ENCODE peak calls at places on chromosome 12, in four cellular contexts. One of them, this sample, is unnamed.

GRCh38 chr12:129772463-129773169 is 131.2 kb downstream of the TMEM132D start:
- DNase-seq in trophoblast cell: no peak
- DNase-seq in mesenchymal stem cell: no peak
- DNase-seq in IMR-90: no peak
- DNase-seq in this sample: no peak

GRCh38 chr12:52824741-52825410 is 9.2 kb downstream of the KRT79 start:
- DNase-seq in trophoblast cell: no peak
- DNase-seq in mesenchymal stem cell: no peak
- DNase-seq in IMR-90: no peak
- DNase-seq in this sample: no peak

GRCh38 chr12:9064201-9064814 is 51.4 kb downstream of the A2M start:
- DNase-seq in trophoblast cell: peak
- DNase-seq in mesenchymal stem cell: peak
- DNase-seq in IMR-90: peak
- DNase-seq in this sample: peak

GRCh38 chr12:113271853-113272561 is 50.7 kb downstream of the TPCN1 start:
- DNase-seq in mesenchymal stem cell: peak
- DNase-seq in trophoblast cell: peak
- DNase-seq in IMR-90: peak
- DNase-seq in this sample: no peak

GRCh38 chr12:14408208-14408607 is 42.7 kb downstream of the ATF7IP start:
- DNase-seq in IMR-90: peak
- DNase-seq in trophoblast cell: no peak
- DNase-seq in mesenchymal stem cell: peak
- DNase-seq in this sample: no peak

GRCh38 chr12:40405419-40405818 is 180.6 kb downstream of the LRRK2 start:
- DNase-seq in trophoblast cell: no peak
- DNase-seq in mesenchymal stem cell: no peak
- DNase-seq in IMR-90: no peak
- DNase-seq in this sample: no peak

GRCh38 chr12:121532503-121533390 is 48.1 kb downstream of the KDM2B start:
- DNase-seq in IMR-90: peak
- DNase-seq in trophoblast cell: no peak
- DNase-seq in mesenchymal stem cell: peak
- DNase-seq in this sample: no peak

GRCh38 chr12:101719566-101719965 is 19.7 kb downstream of the SYCP3 start:
- DNase-seq in IMR-90: peak
- DNase-seq in trophoblast cell: no peak
- DNase-seq in mesenchymal stem cell: no peak
- DNase-seq in this sample: no peak

GRCh38 chr12:109963743-109964429 is 32.3 kb downstream of the GIT2 start:
- DNase-seq in IMR-90: peak
- DNase-seq in mesenchymal stem cell: peak
- DNase-seq in trophoblast cell: no peak
- DNase-seq in this sample: no peak

GRCh38 chr12:123118397-123118945 is 32.4 kb downstream of the PITPNM2 start:
- DNase-seq in trophoblast cell: peak
- DNase-seq in IMR-90: peak
- DNase-seq in mesenchymal stem cell: peak
- DNase-seq in this sample: no peak

GRCh38 chr12:18345021-18345735 is 83.9 kb downstream of the PIK3C2G start:
- DNase-seq in trophoblast cell: no peak
- DNase-seq in IMR-90: no peak
- DNase-seq in mesenchymal stem cell: peak
- DNase-seq in this sample: no peak

GRCh38 chr12:94322346-94322745 is 137.3 kb downstream of the CEP83 start:
- DNase-seq in IMR-90: no peak
- DNase-seq in trophoblast cell: no peak
- DNase-seq in mesenchymal stem cell: no peak
- DNase-seq in this sample: no peak

GRCh38 chr12:116189692-116190091 is 87.8 kb downstream of the MED13L start:
- DNase-seq in trophoblast cell: no peak
- DNase-seq in IMR-90: no peak
- DNase-seq in mesenchymal stem cell: no peak
- DNase-seq in this sample: no peak

GRCh38 chr12:91023326-91024004 is 18.7 kb upstream of the EPYC start:
- DNase-seq in IMR-90: peak
- DNase-seq in trophoblast cell: no peak
- DNase-seq in mesenchymal stem cell: peak
- DNase-seq in this sample: no peak

GRCh38 chr12:30774599-30774998 is 19.8 kb upstream of the CAPRIN2 start:
- DNase-seq in trophoblast cell: no peak
- DNase-seq in IMR-90: no peak
- DNase-seq in mesenchymal stem cell: no peak
- DNase-seq in this sample: no peak

GRCh38 chr12:43835656-43836454 is at the start of gene TMEM117:
- DNase-seq in IMR-90: peak
- DNase-seq in mesenchymal stem cell: peak
- DNase-seq in trophoblast cell: peak
- DNase-seq in this sample: peak
- H3K14ac ChIP-seq in IMR-90: peak
- H3K14ac ChIP-seq in mesenchymal stem cell: no peak
- H3K14ac ChIP-seq in trophoblast cell: peak
- H3K14ac ChIP-seq in this sample: peak

GRCh38 chr12:12492547-12492946 is 70.1 kb downstream of the DUSP16 start:
- DNase-seq in IMR-90: no peak
- DNase-seq in mesenchymal stem cell: no peak
- DNase-seq in trophoblast cell: no peak
- DNase-seq in this sample: no peak

GRCh38 chr12:12488296-12488695 is 74.4 kb downstream of the DUSP16 start:
- DNase-seq in mesenchymal stem cell: no peak
- DNase-seq in IMR-90: no peak
- DNase-seq in trophoblast cell: no peak
- DNase-seq in this sample: no peak

GRCh38 chr12:12488823-12489528 is 73.7 kb downstream of the DUSP16 start:
- DNase-seq in mesenchymal stem cell: no peak
- DNase-seq in trophoblast cell: no peak
- DNase-seq in IMR-90: no peak
- DNase-seq in this sample: no peak

GRCh38 chr12:12495536-12495935 is 67.1 kb downstream of the DUSP16 start:
- DNase-seq in trophoblast cell: no peak
- DNase-seq in mesenchymal stem cell: no peak
- DNase-seq in IMR-90: no peak
- DNase-seq in this sample: no peak

DNA sequence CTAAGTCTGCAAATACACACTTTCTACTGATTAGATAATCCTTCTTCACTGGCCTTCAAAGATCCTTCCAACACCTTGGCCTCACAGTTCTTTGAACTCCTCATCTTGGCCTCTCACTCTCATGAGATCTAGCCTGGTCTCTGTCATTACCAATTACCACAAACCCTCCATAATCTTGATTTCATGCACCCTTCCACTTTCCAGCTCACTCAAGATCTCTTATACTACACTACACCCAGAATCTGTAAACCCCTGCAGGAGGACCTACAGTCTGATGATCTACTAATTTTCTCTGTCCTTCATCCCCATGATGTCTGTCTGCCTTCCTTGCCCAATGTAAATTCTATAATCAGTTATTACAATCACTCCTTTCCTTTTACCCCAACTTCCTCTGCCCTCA is 71.0 kb downstream of the DUSP16 start:
- DNase-seq in IMR-90: no peak
- DNase-seq in trophoblast cell: no peak
- DNase-seq in mesenchymal stem cell: no peak
- DNase-seq in this sample: no peak
- H3K4me3 ChIP-seq in IMR-90: no peak
- H3K4me3 ChIP-seq in trophoblast cell: no peak
- H3K4me3 ChIP-seq in mesenchymal stem cell: no peak
- H3K4me3 ChIP-seq in this sample: no peak

DNA sequence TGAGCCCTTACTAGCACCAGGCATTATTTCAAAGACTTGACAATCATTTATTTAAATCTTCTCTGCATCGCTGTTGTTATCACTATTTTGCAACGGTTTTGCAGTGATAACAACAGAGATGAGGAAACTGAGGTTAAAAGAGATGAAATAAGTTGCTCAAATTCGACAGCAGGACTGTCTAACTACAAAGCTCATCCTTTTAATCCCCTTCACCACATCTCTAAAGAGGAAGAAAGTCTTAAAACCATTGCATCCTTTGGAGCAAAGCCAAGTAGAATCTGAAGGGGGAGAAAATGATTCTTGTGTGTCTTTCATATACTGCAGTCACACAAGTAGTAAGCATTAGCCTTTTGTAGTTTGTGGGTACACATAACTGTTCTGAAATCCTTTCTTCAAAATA is 14.8 kb upstream of the ETNK1 start:
- DNase-seq in trophoblast cell: no peak
- DNase-seq in IMR-90: no peak
- DNase-seq in mesenchymal stem cell: no peak
- DNase-seq in this sample: no peak
- H3K14ac ChIP-seq in trophoblast cell: no peak
- H3K14ac ChIP-seq in IMR-90: no peak
- H3K14ac ChIP-seq in mesenchymal stem cell: no peak
- H3K14ac ChIP-seq in this sample: no peak

GRCh38 chr12:6122211-6122610 is 2.3 kb downstream of the VWF start:
- DNase-seq in trophoblast cell: no peak
- DNase-seq in IMR-90: no peak
- DNase-seq in mesenchymal stem cell: no peak
- DNase-seq in this sample: no peak

GRCh38 chr12:6120796-6121473 is 3.5 kb downstream of the VWF start:
- DNase-seq in trophoblast cell: no peak
- DNase-seq in mesenchymal stem cell: no peak
- DNase-seq in IMR-90: no peak
- DNase-seq in this sample: no peak

GRCh38 chr12:6124411-6125151 is at the start of gene VWF:
- DNase-seq in trophoblast cell: no peak
- DNase-seq in IMR-90: no peak
- DNase-seq in mesenchymal stem cell: no peak
- DNase-seq in this sample: no peak

GRCh38 chr12:6118891-6119568 is 5.4 kb downstream of the VWF start:
- DNase-seq in trophoblast cell: no peak
- DNase-seq in mesenchymal stem cell: no peak
- DNase-seq in IMR-90: no peak
- DNase-seq in this sample: no peak

DNA sequence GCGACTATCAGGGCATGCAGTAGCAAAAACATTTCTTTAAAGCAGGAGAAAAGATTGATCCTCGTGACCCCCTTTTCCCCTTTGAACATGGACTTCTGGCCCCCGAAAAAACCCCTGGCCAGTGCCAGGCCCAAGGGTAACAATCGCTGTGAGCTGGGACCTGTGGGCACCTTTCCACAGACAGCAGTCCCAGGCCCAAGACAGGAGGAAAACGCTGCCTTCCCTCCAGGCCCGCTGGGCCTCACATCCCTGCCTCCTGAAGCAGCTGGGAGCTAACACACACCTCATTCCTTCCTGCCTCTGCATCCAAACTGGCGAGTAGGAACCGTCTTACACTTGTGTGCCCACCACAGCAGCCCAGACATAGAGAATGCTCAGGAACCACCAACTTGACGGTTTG is 1.2 kb downstream of the VWF start:
- DNase-seq in mesenchymal stem cell: no peak
- DNase-seq in IMR-90: no peak
- DNase-seq in trophoblast cell: no peak
- DNase-seq in this sample: no peak
- H3K4me3 ChIP-seq in mesenchymal stem cell: no peak
- H3K4me3 ChIP-seq in IMR-90: no peak
- H3K4me3 ChIP-seq in trophoblast cell: no peak
- H3K4me3 ChIP-seq in this sample: no peak

GRCh38 chr12:6828671-6829531 is 694 bp downstream of the P3H3 start:
- DNase-seq in trophoblast cell: no peak
- DNase-seq in IMR-90: peak
- DNase-seq in mesenchymal stem cell: no peak
- DNase-seq in this sample: no peak

GRCh38 chr12:6827437-6827894 is 741 bp upstream of the P3H3 start:
- DNase-seq in IMR-90: peak
- DNase-seq in mesenchymal stem cell: peak
- DNase-seq in trophoblast cell: peak
- DNase-seq in this sample: peak

GRCh38 chr12:6829532-6830220 is 1.5 kb downstream of the P3H3 start:
- DNase-seq in IMR-90: peak
- DNase-seq in trophoblast cell: no peak
- DNase-seq in mesenchymal stem cell: peak
- DNase-seq in this sample: no peak

GRCh38 chr12:6826734-6827436 is 1.3 kb upstream of the P3H3 start:
- DNase-seq in IMR-90: no peak
- DNase-seq in trophoblast cell: no peak
- DNase-seq in mesenchymal stem cell: no peak
- DNase-seq in this sample: no peak

GRCh38 chr12:6827982-6828670 is at the start of gene P3H3:
- DNase-seq in IMR-90: peak
- DNase-seq in trophoblast cell: peak
- DNase-seq in mesenchymal stem cell: peak
- DNase-seq in this sample: no peak
- H3K14ac ChIP-seq in IMR-90: peak
- H3K14ac ChIP-seq in trophoblast cell: peak
- H3K14ac ChIP-seq in mesenchymal stem cell: no peak
- H3K14ac ChIP-seq in this sample: peak

This sample was measured in neuronal stem cell.